ENCODE peak calls at places on chromosomes 13 and 19, in seven cellular contexts. E is heart right ventricle, J is T1000, C is SW 1271, Q is NCI-H1930, B is lower leg skin, I is NCI-H2029 treated with DMSO at 0.1 percent for 48 hours. V is an unnamed sample.

GRCh38 chr19:6465006-6465405 is 935 bp downstream of the CRB3 start:
- DNase-seq in E (no peak), J (no peak), C (no peak), Q (no peak), B (no peak), I (no peak), V (no peak)

GRCh38 chr13:110164706-110165105 is 142.3 kb downstream of the COL4A1 start:
- DNase-seq in E (no peak), J (no peak), C (no peak), Q (no peak), B (peak), I (no peak), V (no peak)

GRCh38 chr19:47232422-47233211 is 1.6 kb upstream of the BBC3 start:
- DNase-seq in E (no peak), J (peak), C (no peak), Q (no peak), B (no peak), I (no peak), V (no peak)

GRCh38 chr13:53137777-53138176 is 109.2 kb downstream of the OLFM4 start:
- DNase-seq in E (no peak), J (no peak), C (peak), Q (no peak), B (no peak), I (no peak), V (no peak)

GRCh38 chr19:49866933-49867782 is at the start of gene PNKP:
- DNase-seq in E (peak), J (peak), C (peak), Q (peak), B (peak), I (peak), V (peak)

GRCh38 chr13:38535271-38535670 is 151.6 kb upstream of the FREM2 start:
- DNase-seq in E (no peak), J (no peak), C (no peak), Q (peak), B (no peak), I (peak), V (no peak)

GRCh38 chr13:82772802-82773201 is 1109.5 kb downstream of the SLITRK1 start:
- DNase-seq in E (no peak), J (no peak), C (no peak), Q (no peak), B (no peak), I (no peak), V (no peak)

GRCh38 chr13:34611678-34612077 is 330.4 kb upstream of the NBEA start:
- DNase-seq in E (no peak), J (no peak), C (no peak), Q (no peak), B (no peak), I (no peak), V (peak)

GRCh38 chr13:63864171-63864902 is 2448.7 kb upstream of the PCDH20 start:
- DNase-seq in E (no peak), J (no peak), C (no peak), Q (no peak), B (no peak), I (no peak), V (no peak)

GRCh38 chr13:52743988-52744387 is 4.4 kb upstream of the CNMD start:
- DNase-seq in E (no peak), J (no peak), C (no peak), Q (no peak), B (no peak), I (no peak), V (no peak)

GRCh38 chr13:85864963-85865530 is 65.8 kb upstream of the SLITRK6 start:
- DNase-seq in E (no peak), J (no peak), C (no peak), Q (no peak), B (no peak), I (no peak), V (peak)

GRCh38 chr13:65085977-65086376 is 2144.2 kb downstream of the PCDH9 start:
- DNase-seq in E (no peak), J (no peak), C (no peak), Q (no peak), B (no peak), I (no peak), V (no peak)

GRCh38 chr19:803686-804418 is 6.6 kb downstream of the PTBP1 start:
- DNase-seq in E (peak), J (no peak), C (no peak), Q (no peak), B (no peak), I (no peak), V (no peak)

GRCh38 chr13:41008349-41008980 is 10.7 kb downstream of the ELF1 start:
- DNase-seq in E (no peak), J (no peak), C (no peak), Q (no peak), B (no peak), I (no peak), V (no peak)

GRCh38 chr13:97307882-97308624 is 85.9 kb downstream of the MBNL2 start:
- DNase-seq in E (peak), J (peak), C (no peak), Q (no peak), B (no peak), I (no peak), V (no peak)

GRCh38 chr19:55197531-55197930 is 11.8 kb downstream of the PTPRH start:
- DNase-seq in E (no peak), J (no peak), C (no peak), Q (peak), B (no peak), I (no peak), V (no peak)

GRCh38 chr13:22235285-22235949 is 564.5 kb downstream of the FGF9 start:
- DNase-seq in E (no peak), J (no peak), C (no peak), Q (peak), B (no peak), I (no peak), V (no peak)

GRCh38 chr13:63517376-63517775 is 2101.7 kb upstream of the PCDH20 start:
- DNase-seq in E (no peak), J (no peak), C (no peak), Q (no peak), B (no peak), I (no peak), V (no peak)

GRCh38 chr19:29843180-29844051 is 31.6 kb downstream of the CCNE1 start:
- DNase-seq in E (peak), J (no peak), C (no peak), Q (no peak), B (no peak), I (no peak), V (no peak)

V was measured in NCI-H510A treated with DMSO at 0.1 percent for 48 hours.